ENCODE peak calls at places on chromosomes 4 and X, in four cellular contexts. U is NT2/D1, I is HepG2, R is GM12878. N is an unnamed sample.

GRCh38 chrX:115642304-115642703 is 81.3 kb downstream of the PLS3 start:
- DNase-seq in U (no peak), I (no peak), R (no peak), N (no peak)

GRCh38 chr4:69039071-69039470 is 57.2 kb upstream of the UGT2B7 start:
- DNase-seq in U (no peak), I (no peak), R (no peak), N (no peak)

GRCh38 chr4:156889616-156890594 is 81.7 kb downstream of the PDGFC start:
- DNase-seq in U (no peak), I (no peak), R (no peak), N (no peak)

GRCh38 chrX:147912093-147912801 is 528 bp downstream of the FMR1 start:
- DNase-seq in U (no peak), I (no peak), R (no peak), N (peak)

GRCh38 chr4:113468165-113469022 is 293.1 kb downstream of the CAMK2D start:
- DNase-seq in U (peak), I (peak), R (no peak), N (peak)

GRCh38 chr4:30714408-30715031 is 5.6 kb upstream of the PCDH7 start:
- DNase-seq in U (peak), I (peak), R (no peak), N (peak)

GRCh38 chr4:28009541-28009940 is 1148.9 kb downstream of the STIM2 start:
- DNase-seq in U (no peak), I (no peak), R (no peak), N (no peak)

GRCh38 chr4:44760142-44760898 is 34.0 kb upstream of the GNPDA2 start:
- DNase-seq in U (no peak), I (peak), R (no peak), N (peak)

GRCh38 chrX:11261260-11261659 is 32.0 kb upstream of the AMELX start:
- DNase-seq in U (no peak), I (no peak), R (no peak), N (no peak)

GRCh38 chr4:54100607-54101189 is 735 bp downstream of the GSX2 start:
- DNase-seq in U (no peak), I (no peak), R (no peak), N (no peak)

GRCh38 chrX:106397788-106398538 is 213.8 kb upstream of the RADX start:
- DNase-seq in U (no peak), I (no peak), R (no peak), N (peak)

GRCh38 chr4:88697588-88698329 is at the start of gene NAP1L5:
- DNase-seq in U (peak), I (no peak), R (peak), N (no peak)

GRCh38 chr4:146211440-146211839 is 2.9 kb upstream of the REELD1 start:
- DNase-seq in U (no peak), I (no peak), R (no peak), N (no peak)

GRCh38 chr4:6194458-6195195 is 5.7 kb downstream of the JAKMIP1 start:
- DNase-seq in U (no peak), I (no peak), R (no peak), N (no peak)

GRCh38 chrX:20414781-20415445 is 148.2 kb upstream of the RPS6KA3 start:
- DNase-seq in U (no peak), I (no peak), R (no peak), N (no peak)

GRCh38 chr4:106495498-106495897 is 126.9 kb upstream of the GIMD1 start:
- DNase-seq in U (no peak), I (no peak), R (no peak), N (no peak)

GRCh38 chr4:140372607-140373327 is 679 bp upstream of the SCOC start:
- DNase-seq in U (no peak), I (peak), R (peak), N (peak)

GRCh38 chr4:56130609-56131150 is 181.9 kb downstream of the CEP135 start:
- DNase-seq in U (no peak), I (no peak), R (no peak), N (no peak)

GRCh38 chr4:173332963-173333657 is 1.0 kb downstream of the HMGB2 start:
- DNase-seq in U (no peak), I (no peak), R (no peak), N (no peak)

GRCh38 chrX:40100141-40100536 is 2.4 kb upstream of the BCOR start:
- DNase-seq in U (no peak), I (no peak), R (no peak), N (no peak)

GRCh38 chrX:145613894-145614293 is 203.7 kb upstream of the SLITRK2 start:
- DNase-seq in U (no peak), I (no peak), R (no peak), N (no peak)

GRCh38 chrX:23503835-23504539 is 163.3 kb upstream of the PRDX4 start:
- DNase-seq in U (no peak), I (peak), R (no peak), N (no peak)

GRCh38 chrX:18833071-18833731 is 125.8 kb downstream of the PPEF1 start:
- DNase-seq in U (no peak), I (no peak), R (no peak), N (no peak)

GRCh38 chr4:180635276-180635675 is 1607.9 kb upstream of the TENM3 start:
- DNase-seq in U (no peak), I (no peak), R (no peak), N (no peak)

GRCh38 chr4:6195602-6196319 is 4.6 kb downstream of the JAKMIP1 start:
- DNase-seq in U (no peak), I (no peak), R (no peak), N (no peak)

GRCh38 chrX:101370888-101371504 is 15.0 kb downstream of the BTK start:
- DNase-seq in U (no peak), I (no peak), R (no peak), N (no peak)

GRCh38 chr4:184934184-184934583 is 84.1 kb upstream of the HELT start:
- DNase-seq in U (no peak), I (no peak), R (no peak), N (no peak)

GRCh38 chrX:21705215-21705614 is 47.1 kb upstream of the KLHL34 start:
- DNase-seq in U (no peak), I (peak), R (no peak), N (no peak)

GRCh38 chrX:41558531-41558930 is 111.4 kb downstream of the NYX start:
- DNase-seq in U (no peak), I (no peak), R (no peak), N (peak)

GRCh38 chr4:98977557-98977956 is 18.0 kb upstream of the METAP1 start:
- DNase-seq in U (no peak), I (no peak), R (no peak), N (no peak)

GRCh38 chr4:98976716-98977115 is 18.8 kb upstream of the METAP1 start:
- DNase-seq in U (no peak), I (no peak), R (no peak), N (no peak)
- TF ChIP-seq SUZ12 in U (no peak), I (no peak), R (no peak), N (no peak)

GRCh38 chrX:46704767-46705386 is 54.0 kb downstream of the SLC9A7 start:
- DNase-seq in U (no peak), I (no peak), R (peak), N (no peak)
- TF ChIP-seq SUZ12 in U (no peak), I (no peak), R (no peak), N (no peak)

GRCh38 chr4:155391932-155392331 is 15.2 kb upstream of the MAP9 start:
- DNase-seq in U (no peak), I (no peak), R (no peak), N (no peak)

GRCh38 chr4:155388162-155388561 is 11.4 kb upstream of the MAP9 start:
- DNase-seq in U (no peak), I (no peak), R (no peak), N (no peak)

GRCh38 chr4:155392486-155393184 is 15.9 kb upstream of the MAP9 start:
- DNase-seq in U (no peak), I (peak), R (no peak), N (no peak)
- TF ChIP-seq SUZ12 in U (no peak), I (no peak), R (no peak), N (no peak)

GRCh38 chrX:15059488-15059887 is 186.3 kb downstream of the MOSPD2 start:
- DNase-seq in U (no peak), I (no peak), R (no peak), N (no peak)
- TF ChIP-seq SUZ12 in U (no peak), I (no peak), R (no peak), N (no peak)

GRCh38 chr4:123597586-123597985 is 201.0 kb downstream of the SPRY1 start:
- DNase-seq in U (no peak), I (no peak), R (no peak), N (no peak)
- TF ChIP-seq SUZ12 in U (no peak), I (no peak), R (no peak), N (no peak)

GRCh38 chrX:124646403-124646802 is 300.0 kb downstream of the SH2D1A start:
- DNase-seq in U (no peak), I (no peak), R (no peak), N (no peak)

GRCh38 chrX:124651031-124651430 is 304.7 kb downstream of the SH2D1A start:
- DNase-seq in U (no peak), I (no peak), R (no peak), N (no peak)
- TF ChIP-seq SUZ12 in U (no peak), I (no peak), R (no peak), N (no peak)

DNA sequence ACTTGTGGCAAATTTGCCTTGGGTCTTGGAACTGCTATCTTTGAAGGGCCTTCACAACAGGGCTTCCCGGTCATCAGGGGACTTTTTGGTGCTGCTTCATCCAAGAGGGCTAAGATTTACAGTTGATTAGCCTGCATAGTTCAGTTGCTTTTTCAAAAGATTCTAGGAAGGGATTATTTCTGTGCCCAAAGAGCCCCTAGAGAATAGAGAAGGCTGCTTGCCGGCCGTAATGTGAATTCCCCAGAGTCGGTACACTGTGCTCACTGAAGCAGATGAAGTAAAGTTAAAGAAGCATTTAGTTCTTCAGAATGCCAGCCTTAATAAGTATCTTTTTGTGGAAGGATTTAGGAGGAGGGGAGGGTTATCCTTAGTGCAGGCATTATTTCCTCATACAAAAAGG is 47.7 kb downstream of the ANOS1 start:
- DNase-seq in U (no peak), I (no peak), R (no peak), N (no peak)
- TF ChIP-seq SUZ12 in U (no peak), I (no peak), R (no peak), N (no peak)